ENCODE peak calls at places on chromosomes 4 and X, in six cellular contexts. E, R, A, P, W and Y are unnamed samples.

GRCh38 chr4:126592088-126592487 is 1040.7 kb upstream of the INTU start:
- DNase-seq in E (peak; percentile 0), R (no peak), A (no peak), P (no peak), W (no peak), Y (peak; percentile 13)

GRCh38 chr4:89306486-89307184 is 965 bp downstream of the GPRIN3 start:
- DNase-seq in E (no peak), R (no peak), A (no peak), P (no peak), W (no peak), Y (no peak)

GRCh38 chr4:10347281-10347795 is 109.9 kb downstream of the ZNF518B start:
- DNase-seq in E (no peak), R (no peak), A (no peak), P (peak; percentile 8), W (no peak), Y (no peak)

GRCh38 chr4:40176602-40177001 is 20.2 kb upstream of the RHOH start:
- DNase-seq in E (no peak), R (no peak), A (no peak), P (no peak), W (no peak), Y (no peak)

GRCh38 chr4:168124008-168124641 is 31.8 kb downstream of the ANXA10 start:
- DNase-seq in E (peak; percentile 76), R (no peak), A (no peak), P (peak; percentile 68), W (no peak), Y (no peak)

GRCh38 chr4:186015212-186015817 is 53.6 kb upstream of the TLR3 start:
- DNase-seq in E (no peak), R (peak; percentile 24), A (no peak), P (no peak), W (no peak), Y (no peak)

GRCh38 chr4:122577189-122577553 is 43.7 kb downstream of the IL21 start:
- DNase-seq in E (no peak), R (no peak), A (no peak), P (no peak), W (no peak), Y (no peak)

GRCh38 chr4:109462802-109463201 is 29.2 kb downstream of the SEC24B start:
- DNase-seq in E (no peak), R (no peak), A (no peak), P (no peak), W (no peak), Y (no peak)

GRCh38 chrX:107448625-107449468 is 605 bp upstream of the FRMPD3 start:
- DNase-seq in E (no peak), R (no peak), A (no peak), P (no peak), W (peak; percentile 51), Y (no peak)

GRCh38 chr4:1298461-1298860 is 8.8 kb downstream of the MAEA start:
- DNase-seq in E (no peak), R (no peak), A (no peak), P (no peak), W (no peak), Y (no peak)

GRCh38 chrX:71492086-71493065 is 40.5 kb upstream of the OGT start:
- DNase-seq in E (no peak), R (peak; percentile 4), A (peak; percentile 42), P (no peak), W (no peak), Y (no peak)